ENCODE peak calls at places on chromosomes 1 and 21, in four cellular contexts. Y is choroid plexus epithelial cell, J is AG04450, M is thoracic aorta. O is an unnamed sample.

GRCh38 chr1:170306948-170307347 is 161.2 kb downstream of the NTMT2 start:
- DNase-seq in J (no peak), Y (peak; percentile 11), M (no peak), O (no peak)

GRCh38 chr1:231678021-231678432 is 51.4 kb downstream of the DISC1 start:
- DNase-seq in Y (peak; percentile 52), J (peak; percentile 37), M (no peak), O (no peak)

GRCh38 chr1:118987431-118988185 is 535 bp downstream of the TBX15 start:
- DNase-seq in J (no peak), M (no peak), Y (peak; percentile 84), O (no peak)

GRCh38 chr21:17491716-17492414 is 21.0 kb upstream of the CXADR start:
- DNase-seq in M (peak; percentile 25), Y (peak; percentile 99), J (peak; percentile 93), O (peak; percentile 98)

GRCh38 chr1:190474587-190475305 is 2.9 kb downstream of the BRINP3 start:
- DNase-seq in M (no peak), J (no peak), Y (no peak), O (no peak)

GRCh38 chr1:39228263-39228662 is 23.8 kb downstream of the MACF1 start:
- DNase-seq in Y (no peak), M (no peak), J (no peak), O (no peak)

GRCh38 chr1:24769656-24770651 is 24.7 kb downstream of the CLIC4 start:
- DNase-seq in M (no peak), J (peak; percentile 92), Y (peak; percentile 94), O (peak; percentile 87)

GRCh38 chr1:213138391-213138790 is 87.3 kb downstream of the RPS6KC1 start:
- DNase-seq in M (no peak), Y (no peak), J (no peak), O (no peak)

GRCh38 chr1:84995484-84996334 is 1.2 kb downstream of the MCOLN2 start:
- DNase-seq in M (no peak), J (no peak), Y (no peak), O (no peak)

GRCh38 chr1:114034561-114035303 is 55.5 kb downstream of the OLFML3 start:
- DNase-seq in Y (no peak), J (no peak), M (no peak), O (no peak)
- H3K4me3 ChIP-seq in Y (no peak overlapping the region), J (no peak overlapping the region), M (no peak overlapping the region), O (no peak overlapping the region)

DNA sequence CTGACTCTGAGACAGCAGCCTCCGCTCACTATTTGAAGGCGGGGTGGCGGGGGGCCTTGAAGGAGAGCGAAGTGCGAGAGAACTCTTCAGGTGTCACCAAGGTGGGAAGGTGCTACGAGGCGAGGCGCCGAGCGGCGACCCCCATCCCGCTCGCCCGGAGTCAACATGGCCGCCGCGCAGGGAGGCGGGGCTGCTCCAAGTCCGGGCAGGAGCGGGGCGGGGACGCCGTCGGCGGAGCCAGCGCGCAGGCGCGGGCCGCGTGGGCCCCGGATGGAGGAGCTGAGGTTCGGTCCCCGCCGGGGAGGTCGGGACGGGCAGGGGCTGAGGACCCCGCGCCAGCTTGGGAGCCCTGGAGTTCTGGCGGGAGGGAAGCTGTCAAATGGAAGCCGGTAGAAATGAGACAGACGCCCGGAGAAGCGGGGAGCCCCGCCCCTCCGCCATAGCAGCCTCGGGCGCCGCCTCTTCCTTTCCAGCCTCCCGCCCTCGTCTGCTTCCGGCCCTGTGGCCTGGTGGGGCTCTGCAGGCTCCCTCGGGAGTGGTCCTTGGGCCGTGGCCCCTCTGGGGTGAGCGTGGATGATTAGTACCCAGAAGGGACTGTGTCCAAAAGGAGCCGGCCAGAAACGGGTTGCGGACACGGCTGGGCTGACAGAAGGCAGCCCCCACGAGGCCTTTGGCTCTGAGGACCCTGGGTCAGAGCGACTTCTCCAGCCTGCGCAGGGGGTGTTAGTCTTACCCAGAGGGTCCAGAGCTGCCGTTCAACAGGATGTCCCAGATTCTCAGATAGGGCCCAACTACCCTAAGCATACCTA is at the start of gene PIGV:
- DNase-seq in M (peak; percentile 42), Y (peak; percentile 84), J (no peak), O (no peak)
- TF ChIP-seq CTCF in M (peak; percentile 36), Y (no peak), J (peak; percentile 7), O (no peak)

GRCh38 chr1:36656838-36657237 is 174.1 kb upstream of the CSF3R start:
- DNase-seq in J (no peak), M (no peak), Y (no peak), O (no peak)
- H3K4me3 ChIP-seq in J (no peak overlapping the region), M (no peak overlapping the region), Y (no peak overlapping the region), O (no peak overlapping the region)

DNA sequence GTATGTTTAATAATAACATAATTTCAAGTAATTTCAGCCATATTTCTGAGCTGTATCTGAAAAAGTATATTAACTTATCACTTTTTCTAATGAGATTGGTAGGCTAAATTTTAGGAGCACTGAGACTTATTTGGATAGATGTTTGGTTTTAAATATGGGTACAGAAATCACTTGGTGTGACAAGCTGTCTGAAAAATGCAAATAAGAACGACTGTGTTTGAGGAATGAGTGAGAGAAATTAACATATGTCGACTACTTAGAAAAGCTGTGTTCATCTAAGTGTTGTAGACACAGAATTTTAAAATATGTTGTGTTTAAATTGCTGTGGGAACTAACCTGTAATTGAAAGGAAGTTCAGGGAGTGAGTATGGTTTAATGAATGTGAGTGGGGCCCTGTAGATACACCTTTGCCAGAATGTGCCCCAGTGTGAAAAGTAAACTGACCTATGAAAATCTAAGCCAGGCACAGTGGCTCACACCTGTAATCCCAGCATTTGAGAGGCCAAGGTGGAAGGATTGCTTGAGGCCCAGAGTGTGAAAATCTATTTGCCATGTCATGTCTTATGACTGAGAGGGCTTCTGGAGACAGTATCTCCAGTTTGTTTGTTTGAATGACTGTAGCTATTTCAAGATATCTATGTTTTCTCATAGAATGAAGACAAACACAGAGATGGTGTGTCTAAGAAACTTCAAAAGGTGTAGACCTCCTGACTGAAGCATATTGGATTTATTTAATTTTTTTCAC is 53.8 kb upstream of the LRRC8C start:
- DNase-seq in Y (no peak), J (no peak), M (no peak), O (no peak)
- TF ChIP-seq CTCF in Y (no peak), J (no peak), M (no peak), O (no peak)

GRCh38 chr21:41726970-41727783 is 39.7 kb downstream of the RIPK4 start:
- DNase-seq in J (no peak), Y (peak; percentile 51), M (peak; percentile 70), O (peak; percentile 5)

GRCh38 chr21:41727784-41728763 is 38.8 kb downstream of the RIPK4 start:
- DNase-seq in Y (no peak), M (no peak), J (no peak), O (no peak)

GRCh38 chr21:41726058-41726558 is 40.7 kb downstream of the RIPK4 start:
- DNase-seq in J (no peak), Y (no peak), M (no peak), O (no peak)

GRCh38 chr21:41725421-41726021 is 41.3 kb downstream of the RIPK4 start:
- DNase-seq in M (no peak), Y (no peak), J (no peak), O (no peak)

GRCh38 chr21:41726630-41726969 is 40.3 kb downstream of the RIPK4 start:
- DNase-seq in M (no peak), Y (no peak), J (no peak), O (no peak)
- H3K4me3 ChIP-seq in M (no peak overlapping the region), Y (no peak overlapping the region), J (no peak overlapping the region), O (no peak overlapping the region)

DNA sequence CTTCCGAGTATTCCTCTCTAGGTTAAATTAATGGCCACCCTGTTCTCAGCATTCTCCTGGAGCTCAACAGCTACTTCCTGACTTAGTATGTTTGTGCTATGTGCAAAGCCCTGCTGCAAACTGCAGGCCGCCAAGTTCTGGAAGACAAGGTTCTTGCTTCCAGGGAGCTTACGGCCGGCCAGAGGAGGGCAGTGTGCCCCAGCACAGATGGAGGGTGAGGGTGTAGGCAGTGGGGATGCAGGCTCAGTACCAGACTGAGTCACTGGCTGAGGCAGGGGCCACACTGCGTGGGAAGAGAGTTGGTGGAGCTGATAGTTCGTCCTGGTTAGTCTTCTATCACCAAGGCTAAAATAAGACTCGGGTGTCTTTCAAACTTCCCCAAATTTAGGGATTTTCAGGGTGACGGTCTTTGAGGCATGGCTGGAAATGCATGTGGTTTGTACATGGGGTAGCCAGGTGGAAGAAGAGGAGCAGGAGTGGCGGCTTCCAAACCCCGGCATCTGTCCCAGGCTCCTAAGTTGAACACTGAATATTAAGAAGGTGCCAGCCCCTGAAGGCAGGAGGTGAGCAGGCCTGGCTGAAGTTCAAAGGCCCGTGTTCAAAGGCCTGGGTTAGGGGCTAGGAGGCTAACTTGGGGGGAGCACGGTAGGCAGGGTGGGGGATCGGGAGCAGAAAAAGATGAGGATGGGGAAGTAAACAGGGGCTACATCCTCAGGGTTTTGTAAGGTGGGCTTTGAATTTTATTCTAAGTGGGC is 42.9 kb downstream of the ELK4 start:
- DNase-seq in J (no peak), Y (peak; percentile 79), M (no peak), O (no peak)
- TF ChIP-seq CTCF in J (peak; percentile 75), Y (peak; percentile 81), M (peak; percentile 15), O (peak; percentile 70)

GRCh38 chr21:35026617-35027557 is 22.2 kb downstream of the RUNX1 start:
- DNase-seq in M (no peak), J (no peak), Y (peak; percentile 80), O (no peak)

GRCh38 chr21:35025206-35026152 is 23.6 kb downstream of the RUNX1 start:
- DNase-seq in Y (peak; percentile 30), M (no peak), J (no peak), O (no peak)

GRCh38 chr21:35026153-35026499 is 23.0 kb downstream of the RUNX1 start:
- DNase-seq in J (no peak), Y (peak; percentile 21), M (no peak), O (no peak)

GRCh38 chr21:35028451-35028757 is 20.7 kb downstream of the RUNX1 start:
- DNase-seq in M (no peak), J (no peak), Y (no peak), O (no peak)

GRCh38 chr21:35027558-35028450 is 21.3 kb downstream of the RUNX1 start:
- DNase-seq in J (no peak), M (no peak), Y (no peak), O (no peak)
- H3K4me3 ChIP-seq in J (no peak overlapping the region), M (no peak overlapping the region), Y (no peak overlapping the region), O (no peak overlapping the region)

GRCh38 chr1:68205794-68206358 is 26.4 kb downstream of the WLS start:
- DNase-seq in Y (no peak), M (no peak), J (no peak), O (no peak)

GRCh38 chr1:68207129-68207689 is 25.1 kb downstream of the WLS start:
- DNase-seq in J (no peak), Y (peak; percentile 78), M (no peak), O (no peak)

GRCh38 chr1:68201546-68202238 is 30.6 kb downstream of the WLS start:
- DNase-seq in Y (peak; percentile 54), J (no peak), M (no peak), O (no peak)

GRCh38 chr1:68202239-68202832 is 30.0 kb downstream of the WLS start:
- DNase-seq in M (no peak), J (no peak), Y (no peak), O (no peak)

DNA sequence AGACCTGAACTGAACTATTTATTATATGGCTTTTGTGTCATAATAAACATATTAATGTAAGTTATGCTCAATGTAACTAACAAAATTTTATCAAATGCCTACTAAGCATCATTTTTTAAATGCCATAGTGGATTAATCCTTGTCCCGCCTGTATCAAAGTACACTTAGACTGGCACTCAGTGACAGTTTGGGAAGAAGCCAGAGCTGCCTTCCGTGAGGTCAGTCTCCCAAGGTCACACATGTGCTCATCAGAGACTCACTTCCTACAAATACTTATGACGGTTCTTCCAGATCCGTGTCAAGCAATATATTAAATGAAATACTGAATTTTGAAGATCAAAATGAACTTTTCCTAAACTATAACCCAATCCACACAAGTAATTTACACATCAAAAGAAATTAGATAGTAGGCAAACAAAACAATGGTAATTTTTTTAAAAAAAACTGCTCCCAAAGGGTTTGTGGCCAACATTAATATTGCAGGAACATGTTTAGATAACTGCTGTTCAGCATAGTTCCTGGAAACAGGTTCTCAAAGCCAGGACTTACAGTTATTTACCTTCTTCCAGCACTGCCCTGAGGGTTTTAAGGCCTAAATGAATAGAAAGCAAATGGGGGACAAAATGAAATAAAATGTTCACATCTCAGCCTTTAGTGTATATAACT is 27.2 kb downstream of the WLS start:
- DNase-seq in M (no peak), Y (no peak), J (no peak), O (no peak)
- TF ChIP-seq CTCF in M (no peak), Y (no peak), J (no peak), O (no peak)

O was measured in HFF-Myc.